ENCODE peak calls at places on chromosomes 5 and 9, in eight cellular contexts. G is neuronal stem cell, O is aorta, V is esophagus squamous epithelium, L is HepG2, Q is uterus, T is A549, X is heart right ventricle. E is an unnamed sample. For H3K4me1, the result is how much of the 10 kb centered on the place peaks cover.

GRCh38 chr9:79256691-79257213 is 315.0 kb upstream of the TLE4 start:
- DNase-seq in Q (no peak), X (no peak), L (no peak), V (no peak), T (no peak), O (no peak), G (peak), E (no peak)

GRCh38 chr9:84177397-84177796 is 163.2 kb downstream of the SLC28A3 start:
- DNase-seq in G (no peak), L (no peak), O (no peak), T (no peak), X (no peak), V (no peak), Q (no peak), E (no peak)

GRCh38 chr5:55232985-55233928 is at the start of gene CCNO:
- DNase-seq in O (peak), V (no peak), X (peak), G (peak), Q (peak), T (peak), L (peak), E (peak)

GRCh38 chr9:130933114-130934046 is 5.7 kb downstream of the FIBCD1 start:
- DNase-seq in V (no peak), T (no peak), Q (no peak), G (no peak), O (no peak), L (no peak), X (no peak), E (no peak)

GRCh38 chr5:169788168-169788567 is 151.1 kb downstream of the DOCK2 start:
- DNase-seq in L (no peak), G (no peak), X (no peak), V (no peak), O (no peak), T (no peak), Q (no peak), E (no peak)

GRCh38 chr5:131536211-131536826 is 98.7 kb downstream of the RAPGEF6 start:
- DNase-seq in G (no peak), O (no peak), X (no peak), V (no peak), Q (no peak), T (no peak), L (no peak), E (no peak)

GRCh38 chr5:145244788-145245187 is 590.4 kb downstream of the PRELID2 start:
- DNase-seq in V (no peak), X (no peak), O (no peak), L (no peak), Q (no peak), T (no peak), G (no peak), E (no peak)

GRCh38 chr5:169933624-169934023 is 46.7 kb downstream of the INSYN2B start:
- DNase-seq in X (no peak), V (no peak), O (no peak), G (no peak), L (no peak), T (no peak), Q (no peak), E (no peak)

GRCh38 chr9:29830815-29831214 is 2257.5 kb upstream of the C9orf72 start:
- DNase-seq in L (peak), Q (no peak), O (no peak), X (no peak), T (peak), G (peak), V (no peak), E (no peak)

GRCh38 chr9:113446323-113446740 is 17.2 kb upstream of the RGS3 start:
- DNase-seq in X (no peak), G (peak), L (peak), V (no peak), T (peak), O (no peak), Q (no peak), E (no peak)

GRCh38 chr5:50889790-50890189 is 223.4 kb downstream of the PARP8 start:
- DNase-seq in G (no peak), V (no peak), T (no peak), Q (no peak), L (no peak), O (no peak), X (no peak), E (no peak)

GRCh38 chr5:140881889-140882590 is at the start of gene PCDHA13:
- DNase-seq in L (no peak), X (no peak), T (no peak), G (no peak), O (no peak), Q (peak), V (no peak), E (peak)

GRCh38 chr9:123044556-123044955 is 11.1 kb downstream of the GPR21 start:
- DNase-seq in Q (no peak), T (no peak), G (no peak), L (no peak), O (no peak), V (no peak), X (no peak), E (no peak)

GRCh38 chr5:147935032-147935431 is 28.7 kb upstream of the C5orf46 start:
- DNase-seq in Q (no peak), T (peak), O (no peak), X (no peak), V (no peak), L (peak), G (peak), E (no peak)

GRCh38 chr5:31889131-31889561 is 250.2 kb downstream of the PDZD2 start:
- DNase-seq in O (no peak), G (no peak), L (no peak), T (no peak), V (no peak), X (no peak), Q (no peak), E (no peak)

GRCh38 chr9:136255166-136255538 is 9.5 kb upstream of the QSOX2 start:
- DNase-seq in L (peak), V (no peak), Q (no peak), T (no peak), O (no peak), G (no peak), X (no peak), E (no peak)

GRCh38 chr5:171534009-171534895 is 114.8 kb downstream of the FGF18 start:
- DNase-seq in O (no peak), Q (no peak), L (no peak), T (no peak), G (no peak), X (no peak), V (no peak), E (no peak)

GRCh38 chr9:92147030-92147853 is 32.0 kb upstream of the SPTLC1 start:
- DNase-seq in G (no peak), V (no peak), O (peak), L (no peak), X (peak), Q (peak), T (peak), E (peak)

GRCh38 chr9:94612071-94612470 is 18.4 kb upstream of the FBP2 start:
- DNase-seq in X (no peak), O (no peak), G (no peak), V (no peak), T (no peak), Q (no peak), L (peak), E (no peak)

GRCh38 chr5:138574744-138575193 is 432 bp downstream of the HSPA9 start:
- DNase-seq in O (no peak), T (peak), Q (no peak), V (no peak), L (no peak), X (peak), G (no peak), E (no peak)

GRCh38 chr5:32707394-32707997 is 3.6 kb upstream of the NPR3 start:
- DNase-seq in G (peak), L (peak), Q (no peak), V (no peak), T (peak), O (no peak), X (no peak), E (no peak)

GRCh38 chr9:34576593-34576935 is 13.0 kb downstream of the CNTFR start:
- DNase-seq in G (no peak), V (no peak), Q (no peak), T (no peak), O (no peak), X (no peak), L (no peak), E (no peak)
- H3K4me1 ChIP-seq in G (half or more), V (under half), Q (under half), T (under half), O (under half), X (under half), L (under half), E (under half)

DNA sequence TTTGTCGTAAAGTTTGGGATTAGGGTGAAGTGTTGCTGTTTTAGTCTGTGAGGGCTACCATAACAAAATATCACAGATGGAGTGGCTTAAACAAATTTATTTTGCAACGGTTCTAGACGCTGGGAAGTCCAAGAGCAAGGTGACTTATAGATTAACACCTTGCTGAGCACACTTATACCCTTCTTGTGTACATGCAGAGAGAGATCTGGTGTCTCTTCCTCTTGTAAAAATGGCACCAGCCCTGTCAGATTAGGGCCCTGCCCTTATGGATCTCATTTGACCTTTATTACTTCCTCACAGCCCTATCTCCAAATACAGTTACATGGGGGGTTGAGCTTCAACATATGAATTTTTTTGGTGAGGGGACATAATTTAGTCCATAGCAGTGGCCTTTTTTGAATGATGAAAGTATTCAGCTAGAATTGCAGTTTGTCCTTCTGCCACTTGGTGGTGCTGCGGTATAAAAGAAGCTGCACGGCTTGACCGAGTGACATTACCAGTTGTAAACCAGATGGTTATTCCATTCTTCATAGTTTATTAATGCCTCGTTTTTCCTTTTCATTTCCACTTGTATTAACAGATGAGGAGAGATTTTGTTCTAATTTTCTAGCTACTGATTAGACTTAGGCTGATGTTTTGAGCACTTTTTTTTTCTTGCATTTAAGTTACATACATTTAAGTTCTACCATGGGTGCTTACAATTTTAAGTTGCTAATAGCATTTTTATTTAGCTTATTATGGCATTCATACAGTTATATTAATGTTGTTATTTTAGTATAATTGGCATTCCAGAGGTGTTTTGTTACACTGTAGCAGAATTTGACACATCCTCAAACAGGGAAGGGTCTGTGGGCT is 19.4 kb downstream of the DCP2 start:
- DNase-seq in L (peak), X (peak), V (no peak), O (peak), G (peak), Q (peak), T (peak), E (no peak)
- H3K4me3 ChIP-seq in L (no peak), X (no peak), V (no peak), O (no peak), G (no peak), Q (no peak), T (no peak), E (no peak)

DNA sequence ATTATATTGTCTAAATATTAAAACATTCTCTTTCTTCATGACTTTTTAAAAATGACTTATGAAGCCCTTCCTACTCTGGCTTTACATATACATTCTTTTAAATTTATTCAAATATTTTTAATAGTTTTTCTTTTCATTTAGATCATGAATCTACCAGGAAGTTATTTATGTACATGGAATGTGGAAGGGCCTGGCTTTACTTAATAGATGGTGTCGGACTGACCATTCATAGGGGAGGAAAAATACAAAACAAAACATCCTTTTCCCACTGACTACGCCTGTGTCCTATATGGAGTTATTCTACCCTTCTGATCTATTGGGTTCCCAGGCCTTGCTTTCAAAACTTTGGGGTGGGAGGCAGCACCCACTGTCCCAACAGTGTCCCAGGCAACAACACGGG is 129.8 kb downstream of the MACROH2A1 start:
- DNase-seq in V (no peak), L (no peak), X (no peak), G (no peak), O (no peak), T (no peak), Q (no peak), E (no peak)
- H3K27ac ChIP-seq in V (peak), L (no peak), X (no peak), G (no peak), O (peak), T (peak), Q (peak), E (no peak)

GRCh38 chr5:16726538-16726946 is 109.7 kb upstream of the RETREG1 start:
- DNase-seq in Q (no peak), L (no peak), V (no peak), O (no peak), G (no peak), X (peak), T (no peak), E (no peak)
- H3K4me1 ChIP-seq in Q (under half), L (under half), V (under half), O (under half), G (under half), X (under half), T (under half), E (under half)

GRCh38 chr5:158877124-158877581 is 222.6 kb downstream of the EBF1 start:
- DNase-seq in V (no peak), O (no peak), G (no peak), Q (no peak), L (no peak), T (no peak), X (no peak), E (no peak)
- H3K4me3 ChIP-seq in V (no peak), O (peak), G (no peak), Q (no peak), L (no peak), T (no peak), X (no peak), E (no peak)

GRCh38 chr5:149428032-149428431 is 48.9 kb upstream of the IL17B start:
- DNase-seq in G (no peak), V (no peak), Q (no peak), X (no peak), L (no peak), T (no peak), O (no peak), E (no peak)

GRCh38 chr5:149427374-149427773 is 48.3 kb upstream of the IL17B start:
- DNase-seq in Q (no peak), T (no peak), V (no peak), L (no peak), O (no peak), G (no peak), X (no peak), E (no peak)

GRCh38 chr5:149432861-149433462 is 53.9 kb upstream of the IL17B start:
- DNase-seq in T (no peak), Q (peak), X (no peak), V (no peak), L (no peak), O (peak), G (no peak), E (no peak)

GRCh38 chr5:149432377-149432776 is 53.3 kb upstream of the IL17B start:
- DNase-seq in T (no peak), X (no peak), Q (peak), V (no peak), O (peak), G (no peak), L (no peak), E (no peak)

GRCh38 chr5:149429839-149430721 is 51.0 kb upstream of the IL17B start:
- DNase-seq in T (no peak), G (no peak), V (no peak), X (peak), O (peak), Q (peak), L (peak), E (peak)
- H3K27ac ChIP-seq in T (peak), G (no peak), V (peak), X (peak), O (peak), Q (peak), L (peak), E (peak)

GRCh38 chr5:72842816-72843215 is 26.4 kb downstream of the TNPO1 start:
- DNase-seq in X (no peak), L (no peak), V (no peak), Q (no peak), G (no peak), T (peak), O (no peak), E (no peak)
- H3K4me1 ChIP-seq in X (under half), L (under half), V (under half), Q (under half), G (under half), T (half or more), O (under half), E (under half)

DNA sequence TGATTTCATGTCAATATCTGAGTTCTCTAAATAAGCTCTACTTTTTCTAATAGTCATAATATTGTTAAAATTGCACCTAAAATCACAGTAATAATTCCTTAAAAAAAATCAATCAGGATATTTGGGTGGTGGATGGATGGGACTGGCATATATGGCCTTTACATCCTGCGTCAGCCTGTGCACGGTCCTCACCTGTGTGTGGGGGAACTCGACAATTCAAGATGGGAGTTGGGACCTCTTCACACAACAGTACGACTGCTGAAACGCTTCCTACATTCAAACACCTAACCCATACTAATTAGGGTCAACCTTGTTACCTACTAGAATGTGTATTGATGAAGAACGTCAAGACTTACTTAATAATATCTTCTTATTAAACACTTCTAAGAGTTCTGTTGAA is 90.5 kb downstream of the OSMR start:
- DNase-seq in G (no peak), L (no peak), O (no peak), X (no peak), V (no peak), Q (no peak), T (no peak), E (no peak)
- H3K4me3 ChIP-seq in G (no peak), L (no peak), O (no peak), X (no peak), V (no peak), Q (no peak), T (no peak), E (no peak)